ENCODE peak calls at places on chromosomes 6 and 20, in ten cellular contexts. J, D, C, A, H, W, G, V, X and T are unnamed samples.

GRCh38 chr20:57263127-57263609 is 3.3 kb downstream of the BMP7 start:
- DNase-seq in G (no peak), D (no peak), H (no peak), A (no peak), J (peak; percentile 14), V (no peak), C (no peak), X (no peak), W (no peak), T (no peak)

GRCh38 chr6:166567107-166567506 is 19.4 kb downstream of the RAMACL start:
- DNase-seq in H (no peak), V (peak; percentile 91), A (no peak), D (no peak), X (no peak), J (no peak), G (peak; percentile 95), W (no peak), C (no peak), T (peak; percentile 94)

GRCh38 chr20:57621426-57622200 is 1.4 kb upstream of the ZBP1 start:
- DNase-seq in G (peak; percentile 18), V (peak; percentile 75), D (no peak), C (no peak), W (no peak), J (no peak), X (no peak), H (no peak), A (no peak), T (peak; percentile 38)

GRCh38 chr6:123953920-123954319 is 150.3 kb downstream of the NKAIN2 start:
- DNase-seq in V (no peak), H (no peak), W (no peak), C (no peak), J (no peak), X (peak; percentile 50), A (no peak), G (no peak), D (no peak), T (peak; percentile 3)

GRCh38 chr6:140445474-140446004 is 1071.1 kb upstream of the CITED2 start:
- DNase-seq in H (no peak), J (no peak), C (no peak), W (no peak), D (no peak), A (no peak), V (peak; percentile 48), X (no peak), G (peak; percentile 60), T (peak; percentile 14)

GRCh38 chr6:119308048-119308570 is 41.5 kb downstream of the MAN1A1 start:
- DNase-seq in G (peak; percentile 79), D (no peak), J (no peak), C (no peak), X (no peak), V (peak; percentile 78), W (no peak), H (no peak), A (no peak), T (peak; percentile 23)

GRCh38 chr20:35302421-35303335 is 10.5 kb upstream of the FAM83C start:
- DNase-seq in C (no peak), D (no peak), H (no peak), A (no peak), W (no peak), J (no peak), V (peak; percentile 87), G (no peak), X (no peak), T (peak; percentile 51)

GRCh38 chr20:14307956-14308355 is 29.5 kb downstream of the FLRT3 start:
- DNase-seq in H (no peak), C (no peak), V (no peak), G (no peak), W (no peak), D (no peak), A (no peak), X (no peak), J (no peak), T (no peak)

GRCh38 chr20:63123326-63123725 is 92.6 kb downstream of the YTHDF1 start:
- DNase-seq in J (peak; percentile 29), H (no peak), A (peak; percentile 50), X (peak; percentile 18), D (no peak), G (no peak), W (no peak), V (no peak), C (no peak), T (no peak)

GRCh38 chr6:111997863-111998191 is 56.1 kb upstream of the CCN6 start:
- DNase-seq in G (peak; percentile 34), A (no peak), H (no peak), W (no peak), X (no peak), D (peak; percentile 20), V (no peak), J (peak; percentile 80), C (peak; percentile 32), T (no peak)
- H3K27ac ChIP-seq in G (no peak overlapping the region), A (no peak overlapping the region), H (no peak overlapping the region), W (no peak overlapping the region), X (no peak overlapping the region), D (no peak overlapping the region), V (no peak overlapping the region), J (peak overlapping the region; percentile 28), C (no peak overlapping the region), T (no peak overlapping the region)

DNA sequence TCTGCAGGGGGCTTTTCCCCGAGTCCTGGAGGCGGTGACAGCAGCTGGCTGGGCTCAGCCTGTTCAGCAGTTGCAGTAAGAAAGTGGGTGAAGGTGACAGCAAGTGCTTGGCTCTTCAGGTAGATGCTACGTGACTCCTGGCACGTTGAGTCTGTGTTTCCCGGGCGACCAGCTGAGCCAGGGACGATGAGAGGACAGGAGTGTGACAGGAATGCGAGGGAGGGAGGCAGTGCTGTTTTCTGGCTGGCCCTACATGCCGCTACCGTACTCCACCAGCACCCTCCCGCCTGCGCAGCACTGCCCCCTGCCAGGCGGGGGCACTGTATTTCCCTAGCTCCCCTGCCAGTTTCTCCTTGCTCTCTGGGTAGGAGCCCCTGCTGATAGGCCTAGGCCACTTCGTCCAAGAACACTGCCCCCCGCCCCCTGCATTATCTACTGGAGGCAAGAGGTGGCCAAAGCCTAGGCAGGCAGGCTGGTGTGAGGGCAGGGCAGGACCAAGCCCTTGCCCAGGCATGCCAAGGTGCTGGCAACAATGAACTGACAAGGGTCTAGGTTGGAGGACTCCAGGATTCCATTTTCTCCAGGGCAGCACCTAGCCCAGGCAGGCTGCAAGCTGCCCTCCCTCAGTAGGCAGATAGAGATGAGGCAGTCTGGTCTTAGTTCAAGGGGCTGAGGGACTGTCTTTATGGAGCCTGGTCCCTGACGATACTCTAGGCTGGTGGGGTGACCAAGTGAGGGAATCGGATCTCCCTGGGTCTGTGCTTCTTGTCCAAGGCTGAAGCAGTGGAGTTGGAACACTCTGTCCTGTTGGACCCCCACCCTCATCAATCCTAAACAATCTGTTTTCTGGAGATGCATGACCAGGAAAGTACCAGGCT is 19.2 kb downstream of the MRPS18A start:
- DNase-seq in X (peak; percentile 92), H (peak; percentile 61), W (peak; percentile 18), D (peak; percentile 58), A (peak; percentile 80), C (peak; percentile 61), G (peak; percentile 72), J (peak; percentile 84), V (peak; percentile 92), T (no peak)
- H3K27ac ChIP-seq in X (no peak overlapping the region), H (peak overlapping the region; percentile 69), W (no peak overlapping the region), D (no peak overlapping the region), A (peak overlapping the region; percentile 23), C (no peak overlapping the region), G (peak overlapping the region; percentile 53), J (peak overlapping the region; percentile 61), V (peak overlapping the region; percentile 28), T (peak overlapping the region; percentile 77)

GRCh38 chr20:19907326-19908056 is 109.7 kb upstream of the NAA20 start:
- DNase-seq in V (no peak), J (peak; percentile 82), A (peak; percentile 80), H (no peak), X (no peak), D (no peak), C (peak; percentile 29), G (no peak), W (peak; percentile 41), T (no peak)
- H3K27ac ChIP-seq in V (no peak overlapping the region), J (no peak overlapping the region), A (no peak overlapping the region), H (no peak overlapping the region), X (no peak overlapping the region), D (no peak overlapping the region), C (no peak overlapping the region), G (no peak overlapping the region), W (no peak overlapping the region), T (peak overlapping the region; percentile 44)

GRCh38 chr20:49349078-49349477 is 71.2 kb upstream of the ZNFX1 start:
- DNase-seq in C (no peak), H (no peak), W (no peak), G (no peak), D (no peak), X (no peak), V (no peak), J (no peak), A (no peak), T (no peak)

GRCh38 chr20:49348563-49348962 is 70.7 kb upstream of the ZNFX1 start:
- DNase-seq in A (no peak), V (no peak), D (no peak), W (no peak), H (no peak), X (no peak), G (no peak), J (no peak), C (no peak), T (no peak)

GRCh38 chr20:49346682-49347081 is 68.8 kb upstream of the ZNFX1 start:
- DNase-seq in X (no peak), V (peak; percentile 24), J (no peak), W (no peak), H (no peak), G (peak; percentile 18), A (no peak), C (no peak), D (no peak), T (no peak)

GRCh38 chr20:49345538-49345937 is 67.7 kb upstream of the ZNFX1 start:
- DNase-seq in C (peak; percentile 22), J (no peak), W (no peak), H (no peak), V (peak; percentile 95), X (no peak), G (peak; percentile 93), A (peak; percentile 84), D (no peak), T (peak; percentile 95)

DNA sequence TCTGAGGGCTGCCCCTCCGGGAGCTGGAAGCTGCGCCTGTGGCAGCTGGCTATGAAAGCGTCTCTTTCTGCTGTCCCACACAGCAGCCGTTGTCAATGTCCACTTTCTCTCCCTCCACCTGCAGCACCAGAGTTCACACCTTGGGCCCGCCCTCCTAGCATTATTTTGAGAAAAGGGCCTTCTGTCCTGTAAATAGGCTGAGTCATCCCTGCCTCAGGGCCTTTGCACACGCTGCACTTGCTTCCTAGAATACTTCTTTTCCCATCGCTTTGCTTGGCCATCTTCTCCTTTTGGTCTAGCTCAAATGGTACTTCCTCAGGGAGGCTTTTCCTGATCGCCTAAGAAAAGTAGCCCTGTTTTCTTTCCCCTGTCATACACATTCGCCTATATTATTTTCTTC is 69.3 kb upstream of the ZNFX1 start:
- DNase-seq in J (no peak), D (no peak), G (no peak), W (no peak), H (no peak), X (no peak), A (no peak), V (peak; percentile 25), C (no peak), T (no peak)
- H3K27ac ChIP-seq in J (no peak overlapping the region), D (no peak overlapping the region), G (no peak overlapping the region), W (no peak overlapping the region), H (no peak overlapping the region), X (no peak overlapping the region), A (no peak overlapping the region), V (no peak overlapping the region), C (no peak overlapping the region), T (peak overlapping the region; percentile 97)